ENCODE peak calls at places on chromosomes 3 and 15, in four cellular contexts. L, T, Y and B are unnamed samples.

GRCh38 chr3:189227249-189227648 is 55.5 kb downstream of the TPRG1 start:
- DNase-seq in Y (no peak), T (no peak), L (no peak), B (no peak)

GRCh38 chr15:50767332-50767861 is 1.9 kb upstream of the SPPL2A start:
- DNase-seq in T (no peak), L (peak), Y (no peak), B (no peak)

GRCh38 chr3:15206662-15207576 is 873 bp downstream of the CAPN7 start:
- DNase-seq in Y (peak), L (peak), T (peak), B (peak)

GRCh38 chr3:192899540-192899982 is 18.1 kb downstream of the MB21D2 start:
- DNase-seq in T (peak), L (peak), Y (no peak), B (no peak)

GRCh38 chr3:184154909-184155643 is at the start of gene DVL3:
- DNase-seq in L (peak), Y (peak), T (peak), B (peak)

GRCh38 chr15:65174491-65174890 is 10.7 kb downstream of the CLPX start:
- DNase-seq in T (no peak), L (no peak), Y (no peak), B (no peak)

GRCh38 chr3:133927543-133928066 is 31.9 kb upstream of the RAB6B start:
- DNase-seq in T (no peak), L (no peak), Y (no peak), B (peak)

GRCh38 chr3:38139652-38140051 is 1.2 kb downstream of the MYD88 start:
- DNase-seq in L (no peak), T (no peak), Y (no peak), B (no peak)

GRCh38 chr3:38579551-38580449 is 69.7 kb downstream of the SCN5A start:
- DNase-seq in L (no peak), Y (no peak), T (peak), B (no peak)

GRCh38 chr3:61877359-61877770 is 316.0 kb downstream of the PTPRG start:
- DNase-seq in L (no peak), Y (peak), T (no peak), B (peak)

GRCh38 chr3:2098398-2099027 is at the start of gene CNTN4:
- DNase-seq in T (no peak), Y (peak), L (peak), B (peak)

GRCh38 chr3:40299721-40300335 is 9.7 kb upstream of the EIF1B start:
- DNase-seq in Y (no peak), L (peak), T (peak), B (no peak)

GRCh38 chr3:124229407-124229806 is 237.5 kb upstream of the ROPN1 start:
- DNase-seq in Y (no peak), T (no peak), L (no peak), B (no peak)

GRCh38 chr3:176867681-176868663 is 329.3 kb downstream of the TBL1XR1 start:
- DNase-seq in T (no peak), Y (no peak), L (no peak), B (no peak)

GRCh38 chr3:184786271-184787010 is 25.5 kb upstream of the VPS8 start:
- DNase-seq in Y (no peak), T (peak), L (no peak), B (no peak)

GRCh38 chr3:14333215-14333614 is 69.2 kb upstream of the SLC6A6 start:
- DNase-seq in Y (no peak), L (no peak), T (no peak), B (no peak)

GRCh38 chr15:85837011-85837433 is 42.3 kb upstream of the KLHL25 start:
- DNase-seq in T (no peak), Y (peak), L (peak), B (no peak)

GRCh38 chr3:195080571-195081141 is 190.3 kb downstream of the XXYLT1 start:
- DNase-seq in Y (peak), T (no peak), L (no peak), B (no peak)

GRCh38 chr3:179921500-179921899 is 115.2 kb downstream of the PEX5L start:
- DNase-seq in Y (no peak), L (no peak), T (no peak), B (no peak)
- TF ChIP-seq BHLHE40 in Y (no peak), L (no peak), T (no peak), B (no peak)

GRCh38 chr3:53083496-53083895 is 37.6 kb upstream of the SFMBT1 start:
- DNase-seq in L (no peak), Y (no peak), T (peak), B (no peak)
- TF ChIP-seq BHLHE40 in L (no peak), Y (no peak), T (no peak), B (no peak)

DNA sequence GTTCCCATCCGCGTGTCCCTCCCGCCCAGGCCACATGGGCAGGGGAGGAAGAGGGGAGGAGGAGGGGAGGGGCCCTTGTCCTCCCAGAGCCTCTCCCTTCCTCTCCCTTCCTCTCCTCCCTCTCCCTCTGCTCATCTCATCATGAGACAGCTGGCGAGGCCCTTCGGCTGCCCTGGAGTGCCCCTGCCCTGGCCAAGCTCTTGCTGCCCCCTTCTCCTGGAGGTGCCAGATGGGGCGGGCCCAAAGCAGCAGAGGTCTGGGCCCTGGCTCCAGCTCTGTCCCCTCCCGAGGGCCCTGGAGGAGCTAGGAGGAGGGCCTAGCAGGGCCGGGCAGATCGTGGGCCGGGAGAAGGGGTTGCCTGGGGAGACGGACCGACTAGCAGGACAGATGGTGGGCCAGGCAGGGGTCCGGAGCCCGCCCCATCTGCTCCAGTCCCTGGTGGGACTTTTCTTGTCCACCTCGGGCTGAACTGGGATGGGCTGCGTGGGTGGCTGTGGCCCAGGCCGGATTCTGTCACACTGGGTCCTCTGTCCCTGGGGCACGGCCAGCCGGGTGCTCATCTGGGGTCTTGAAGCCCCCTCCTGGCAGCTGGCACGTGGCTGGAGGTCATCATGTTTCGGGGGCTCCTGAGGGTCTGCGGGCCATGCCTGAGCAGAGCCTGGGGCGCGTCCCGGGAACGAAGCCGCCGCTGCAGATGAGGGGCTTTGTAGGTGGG is 183.4 kb downstream of the GOLGA6L6 start:
- DNase-seq in T (no peak), L (no peak), Y (no peak), B (no peak)
- TF ChIP-seq BHLHE40 in T (no peak), L (no peak), Y (no peak), B (no peak)

GRCh38 chr15:94538280-94538679 is 306.9 kb downstream of the MCTP2 start:
- DNase-seq in Y (no peak), T (no peak), L (no peak), B (no peak)
- TF ChIP-seq BHLHE40 in Y (no peak), T (no peak), L (no peak), B (no peak)

GRCh38 chr15:31977812-31978662 is 52.3 kb upstream of the CHRNA7 start:
- DNase-seq in T (peak), Y (peak), L (peak), B (peak)
- TF ChIP-seq BHLHE40 in T (no peak), Y (no peak), L (no peak), B (no peak)

DNA sequence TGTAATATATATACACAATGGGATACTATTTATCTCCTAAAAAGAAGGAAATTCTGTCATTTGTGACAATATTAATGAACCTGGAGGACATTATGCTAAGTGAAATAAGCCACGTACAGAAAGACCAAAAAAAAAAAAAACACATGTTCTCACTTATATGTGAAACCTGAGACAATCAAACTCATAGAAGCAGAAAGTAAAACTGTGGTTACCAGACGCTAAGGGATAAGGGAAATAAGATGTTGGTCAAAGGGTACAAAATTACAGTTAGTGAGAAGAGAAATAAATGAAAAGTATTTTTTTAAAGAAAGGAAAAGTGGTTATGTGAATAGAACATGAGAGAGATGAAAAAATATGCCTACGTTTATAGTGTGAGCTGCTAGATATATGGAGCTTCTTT is 101.1 kb downstream of the CPNE4 start:
- DNase-seq in Y (no peak), L (no peak), T (no peak), B (no peak)
- TF ChIP-seq BHLHE40 in Y (no peak), L (no peak), T (no peak), B (no peak)

GRCh38 chr3:148077318-148077923 is 620.3 kb upstream of the AGTR1 start:
- DNase-seq in Y (peak), T (peak), L (peak), B (no peak)

GRCh38 chr3:148074916-148075315 is 622.8 kb upstream of the AGTR1 start:
- DNase-seq in L (no peak), Y (no peak), T (no peak), B (no peak)

GRCh38 chr3:148074057-148074456 is 623.6 kb upstream of the AGTR1 start:
- DNase-seq in L (no peak), Y (no peak), T (no peak), B (no peak)

GRCh38 chr3:148077951-148078350 is 619.8 kb upstream of the AGTR1 start:
- DNase-seq in L (no peak), T (no peak), Y (no peak), B (no peak)

GRCh38 chr3:148075829-148076716 is 621.6 kb upstream of the AGTR1 start:
- DNase-seq in Y (peak), L (peak), T (peak), B (peak)
- TF ChIP-seq BHLHE40 in Y (no peak), L (no peak), T (no peak), B (no peak)